ENCODE peak calls at places on chromosomes 2 and 18, in four cellular contexts. One of them, this sample, is unnamed.

GRCh38 chr2:187875271-187875670 is 321.0 kb upstream of the TFPI start:
- DNase-seq in cardiac muscle cell: no peak
- DNase-seq in cerebellum: no peak
- DNase-seq in T-helper 9 cell: no peak
- DNase-seq in this sample: no peak

GRCh38 chr18:75554644-75555043 is 127.1 kb upstream of the SMIM21 start:
- DNase-seq in cardiac muscle cell: peak
- DNase-seq in cerebellum: no peak
- DNase-seq in T-helper 9 cell: no peak
- DNase-seq in this sample: no peak

GRCh38 chr18:22668496-22668895 is 250.8 kb upstream of the CTAGE1 start:
- DNase-seq in cardiac muscle cell: peak
- DNase-seq in cerebellum: no peak
- DNase-seq in T-helper 9 cell: no peak
- DNase-seq in this sample: no peak

GRCh38 chr2:215002500-215002899 is 135.9 kb downstream of the ABCA12 start:
- DNase-seq in cardiac muscle cell: peak
- DNase-seq in cerebellum: no peak
- DNase-seq in T-helper 9 cell: no peak
- DNase-seq in this sample: no peak

GRCh38 chr2:156615836-156616322 is 179.7 kb downstream of the GPD2 start:
- DNase-seq in cardiac muscle cell: no peak
- DNase-seq in cerebellum: no peak
- DNase-seq in T-helper 9 cell: no peak
- DNase-seq in this sample: no peak

GRCh38 chr2:95026471-95027368 is 1.2 kb downstream of the MAL start:
- DNase-seq in cardiac muscle cell: no peak
- DNase-seq in cerebellum: no peak
- DNase-seq in T-helper 9 cell: peak
- DNase-seq in this sample: peak

GRCh38 chr18:52341617-52342381 is 1.8 kb downstream of the DCC start:
- DNase-seq in cardiac muscle cell: no peak
- DNase-seq in cerebellum: no peak
- DNase-seq in T-helper 9 cell: no peak
- DNase-seq in this sample: no peak

GRCh38 chr18:35695803-35696202 is 114.3 kb downstream of the GALNT1 start:
- DNase-seq in cardiac muscle cell: no peak
- DNase-seq in cerebellum: peak
- DNase-seq in T-helper 9 cell: no peak
- DNase-seq in this sample: no peak

GRCh38 chr2:172704072-172704936 is 31.3 kb upstream of the RAPGEF4 start:
- DNase-seq in cardiac muscle cell: peak
- DNase-seq in cerebellum: no peak
- DNase-seq in T-helper 9 cell: no peak
- DNase-seq in this sample: no peak

GRCh38 chr2:64462171-64462570 is 8.2 kb downstream of the LGALSL start:
- DNase-seq in cardiac muscle cell: no peak
- DNase-seq in cerebellum: no peak
- DNase-seq in T-helper 9 cell: no peak
- DNase-seq in this sample: no peak

GRCh38 chr18:8341481-8342230 is 267.6 kb upstream of the RAB12 start:
- DNase-seq in cardiac muscle cell: peak
- DNase-seq in cerebellum: no peak
- DNase-seq in T-helper 9 cell: no peak
- DNase-seq in this sample: no peak

GRCh38 chr2:95277246-95277906 is 3.1 kb downstream of the PROM2 start:
- DNase-seq in cardiac muscle cell: peak
- DNase-seq in cerebellum: no peak
- DNase-seq in T-helper 9 cell: no peak
- DNase-seq in this sample: no peak

GRCh38 chr2:152413228-152414030 is 78.5 kb downstream of the FMNL2 start:
- DNase-seq in cardiac muscle cell: no peak
- DNase-seq in cerebellum: no peak
- DNase-seq in T-helper 9 cell: no peak
- DNase-seq in this sample: no peak

GRCh38 chr2:175236930-175237329 is 55.4 kb upstream of the ATP5MC3 start:
- DNase-seq in cardiac muscle cell: no peak
- DNase-seq in cerebellum: no peak
- DNase-seq in T-helper 9 cell: no peak
- DNase-seq in this sample: no peak

GRCh38 chr2:140442319-140442718 is 1662.1 kb upstream of the NXPH2 start:
- DNase-seq in cardiac muscle cell: peak
- DNase-seq in cerebellum: no peak
- DNase-seq in T-helper 9 cell: no peak
- DNase-seq in this sample: no peak

GRCh38 chr2:5070257-5070656 is 621.9 kb upstream of the SOX11 start:
- DNase-seq in cardiac muscle cell: no peak
- DNase-seq in cerebellum: no peak
- DNase-seq in T-helper 9 cell: no peak
- DNase-seq in this sample: no peak

GRCh38 chr2:190105554-190105953 is 43.0 kb upstream of the MSTN start:
- DNase-seq in cardiac muscle cell: no peak
- DNase-seq in cerebellum: no peak
- DNase-seq in T-helper 9 cell: no peak
- DNase-seq in this sample: no peak

GRCh38 chr2:200592414-200593075 is 6.7 kb downstream of the AOX1 start:
- DNase-seq in cardiac muscle cell: peak
- DNase-seq in cerebellum: no peak
- DNase-seq in T-helper 9 cell: no peak
- DNase-seq in this sample: no peak

GRCh38 chr2:200677721-200678532 is 92.1 kb downstream of the AOX1 start:
- DNase-seq in cardiac muscle cell: peak
- DNase-seq in cerebellum: no peak
- DNase-seq in T-helper 9 cell: no peak
- DNase-seq in this sample: no peak

GRCh38 chr18:44835555-44836156 is 155.0 kb downstream of the SETBP1 start:
- DNase-seq in cardiac muscle cell: no peak
- DNase-seq in cerebellum: peak
- DNase-seq in T-helper 9 cell: no peak
- DNase-seq in this sample: no peak

GRCh38 chr2:219298759-219299371 is 10.3 kb downstream of the PTPRN start:
- DNase-seq in cardiac muscle cell: peak
- DNase-seq in cerebellum: peak
- DNase-seq in T-helper 9 cell: peak
- DNase-seq in this sample: peak

GRCh38 chr2:233865838-233866237 is 2.3 kb downstream of the MSL3B start:
- DNase-seq in cardiac muscle cell: no peak
- DNase-seq in cerebellum: no peak
- DNase-seq in T-helper 9 cell: no peak
- DNase-seq in this sample: no peak

GRCh38 chr2:239014897-239015768 is 167.2 kb downstream of the TWIST2 start:
- DNase-seq in cardiac muscle cell: no peak
- DNase-seq in cerebellum: no peak
- DNase-seq in T-helper 9 cell: no peak
- DNase-seq in this sample: no peak

GRCh38 chr2:137924019-137924418 is 40.3 kb upstream of the HNMT start:
- DNase-seq in cardiac muscle cell: peak
- DNase-seq in cerebellum: no peak
- DNase-seq in T-helper 9 cell: no peak
- DNase-seq in this sample: no peak

GRCh38 chr2:219514196-219514761 is at the start of gene ASIC4:
- DNase-seq in cardiac muscle cell: peak
- DNase-seq in cerebellum: no peak
- DNase-seq in T-helper 9 cell: no peak
- DNase-seq in this sample: no peak

GRCh38 chr2:69567909-69568300 is 75.6 kb downstream of the AAK1 start:
- DNase-seq in cardiac muscle cell: no peak
- DNase-seq in cerebellum: peak
- DNase-seq in T-helper 9 cell: no peak
- DNase-seq in this sample: no peak

This sample was measured in T-helper 1 cell.